ENCODE peak calls at places on chromosomes 13 and 19, in ten cellular contexts. W is bronchial epithelial cell, E is Panc1, Z is colonic mucosa, J is AG04450, V is uterus, L is fibroblast of lung, P is right cardiac atrium, D is osteoblast, S is cardiac muscle cell. A is an unnamed sample.

GRCh38 chr19:10766681-10767201 is 48.9 kb downstream of the DNM2 start:
- DNase-seq in W (no peak), E (no peak), Z (no peak), J (no peak), V (no peak), L (peak), P (peak), D (peak), S (peak), A (no peak)

GRCh38 chr19:58356236-58356970 is 3.1 kb upstream of the A1BG start:
- DNase-seq in W (no peak), E (no peak), Z (no peak), J (no peak), V (no peak), L (peak), P (no peak), D (peak), S (peak), A (no peak)

GRCh38 chr13:95044452-95045205 is 256.6 kb downstream of the ABCC4 start:
- DNase-seq in W (no peak), E (no peak), Z (no peak), J (no peak), V (no peak), L (no peak), P (no peak), D (no peak), S (no peak), A (no peak)

GRCh38 chr13:76597868-76598267 is 288.3 kb downstream of the KCTD12 start:
- DNase-seq in W (no peak), E (no peak), Z (no peak), J (no peak), V (no peak), L (no peak), P (no peak), D (no peak), S (no peak), A (no peak)

GRCh38 chr13:112127564-112127963 is 60.6 kb downstream of the SOX1 start:
- DNase-seq in W (no peak), E (no peak), Z (no peak), J (no peak), V (no peak), L (no peak), P (no peak), D (no peak), S (no peak), A (no peak)

GRCh38 chr13:48602296-48603040 is 51.3 kb upstream of the CYSLTR2 start:
- DNase-seq in W (no peak), E (no peak), Z (no peak), J (no peak), V (no peak), L (no peak), P (no peak), D (no peak), S (no peak), A (no peak)

GRCh38 chr19:46955813-46956371 is 63.7 kb upstream of the NPAS1 start:
- DNase-seq in W (no peak), E (no peak), Z (no peak), J (no peak), V (no peak), L (no peak), P (no peak), D (no peak), S (no peak), A (no peak)

GRCh38 chr13:51759240-51759639 is 44.7 kb downstream of the DHRS12 start:
- DNase-seq in W (peak), E (no peak), Z (no peak), J (peak), V (no peak), L (peak), P (no peak), D (peak), S (no peak), A (no peak)

GRCh38 chr19:52898101-52898500 is 666 bp upstream of the ZNF320 start:
- DNase-seq in W (no peak), E (no peak), Z (no peak), J (no peak), V (peak), L (no peak), P (peak), D (no peak), S (no peak), A (no peak)

GRCh38 chr13:99256709-99257108 is 1.5 kb downstream of the GPR18 start:
- DNase-seq in W (no peak), E (no peak), Z (no peak), J (no peak), V (no peak), L (peak), P (no peak), D (no peak), S (peak), A (no peak)

GRCh38 chr19:1773173-1773572 is 19.9 kb downstream of the ONECUT3 start:
- DNase-seq in W (peak), E (no peak), Z (no peak), J (no peak), V (no peak), L (no peak), P (no peak), D (no peak), S (no peak), A (peak)

GRCh38 chr19:18364826-18365528 is 21.0 kb upstream of the GDF15 start:
- DNase-seq in W (peak), E (peak), Z (peak), J (peak), V (peak), L (peak), P (peak), D (peak), S (peak), A (peak)

GRCh38 chr19:28560786-28561185 is 652.2 kb downstream of the UQCRFS1 start:
- DNase-seq in W (no peak), E (no peak), Z (no peak), J (no peak), V (no peak), L (no peak), P (no peak), D (no peak), S (no peak), A (no peak)

GRCh38 chr13:110503037-110503901 is 58.3 kb downstream of the RAB20 start:
- DNase-seq in W (no peak), E (no peak), Z (no peak), J (no peak), V (no peak), L (no peak), P (no peak), D (peak), S (no peak), A (no peak)

GRCh38 chr13:49681837-49682236 is 9.4 kb downstream of the EBPL start:
- DNase-seq in W (peak), E (no peak), Z (no peak), J (no peak), V (no peak), L (peak), P (no peak), D (no peak), S (peak), A (no peak)

GRCh38 chr19:49355890-49356289 is 6.3 kb downstream of the TEAD2 start:
- DNase-seq in W (no peak), E (no peak), Z (no peak), J (no peak), V (peak), L (no peak), P (peak), D (no peak), S (peak), A (no peak)

GRCh38 chr19:41351339-41352245 is 2.1 kb downstream of the TGFB1 start:
- DNase-seq in W (peak), E (no peak), Z (peak), J (no peak), V (peak), L (no peak), P (peak), D (peak), S (peak), A (no peak)

DNA sequence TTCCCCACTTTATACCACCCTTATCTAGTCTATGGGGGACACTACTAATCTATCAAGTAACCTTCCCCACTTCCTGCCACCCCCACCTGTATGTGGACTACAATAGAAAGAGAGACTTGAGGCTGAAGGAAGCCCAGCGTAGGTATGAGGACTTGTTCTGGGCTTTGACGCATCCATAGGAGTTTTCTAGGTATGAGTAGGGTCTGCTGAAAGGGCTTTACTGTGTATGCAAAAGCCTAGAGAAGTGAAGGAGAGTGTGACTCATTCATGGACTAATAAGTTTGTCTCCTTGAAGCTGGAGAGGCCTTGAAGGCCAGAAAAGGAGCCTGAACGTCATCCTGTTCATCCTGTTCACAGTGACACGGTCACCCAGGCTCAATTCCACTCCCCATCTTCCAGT is 21.8 kb downstream of the TINCR start:
- DNase-seq in W (no peak), E (no peak), Z (no peak), J (no peak), V (no peak), L (no peak), P (no peak), D (no peak), S (no peak), A (no peak)
- H3K4me3 ChIP-seq in W (no peak), E (no peak), Z (no peak), J (no peak), V (no peak), L (no peak), P (no peak), D (no peak), S (no peak), A (no peak)

DNA sequence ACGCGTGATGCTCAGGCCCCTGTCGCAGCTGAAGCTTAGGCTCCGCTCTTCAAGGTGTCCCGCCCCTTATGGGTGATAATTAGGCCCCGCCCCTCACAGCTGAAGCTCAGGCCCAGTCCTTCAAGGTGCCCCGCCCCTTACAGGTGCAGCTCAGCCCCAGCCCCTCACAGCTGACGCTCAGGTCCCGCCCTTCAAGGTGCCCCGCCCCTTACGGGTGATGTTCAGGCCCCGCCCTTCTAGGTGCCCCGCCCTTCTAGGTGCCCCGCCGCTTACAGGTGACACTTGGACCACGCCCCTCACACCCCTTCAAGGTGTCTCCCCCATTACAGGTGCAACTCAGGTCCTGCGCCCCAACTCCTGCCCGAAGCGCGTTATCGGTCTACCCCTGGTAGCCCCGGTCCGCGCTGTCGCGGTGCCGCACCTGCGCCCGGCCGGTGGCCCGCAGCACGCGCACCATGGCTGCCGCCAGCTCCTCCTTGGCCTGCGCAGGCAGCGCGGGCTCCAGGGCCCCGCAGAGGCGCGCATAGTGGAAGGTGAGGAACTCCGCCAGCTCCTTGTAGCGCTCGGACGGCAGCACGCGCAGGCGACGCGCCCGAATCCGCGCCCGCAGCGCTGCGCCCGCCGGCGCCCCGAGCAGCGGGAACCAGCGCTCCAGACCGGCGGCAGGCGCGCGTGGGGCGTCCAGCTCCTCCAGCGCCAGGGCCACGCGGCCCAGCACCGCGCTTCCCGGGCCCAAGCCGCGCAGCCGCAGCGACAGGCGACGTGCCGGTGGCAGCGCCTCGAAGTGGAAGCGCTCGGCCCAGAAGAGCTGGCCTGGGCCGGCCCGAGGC is 7.3 kb downstream of the RASAL3 start:
- DNase-seq in W (peak), E (no peak), Z (peak), J (no peak), V (no peak), L (no peak), P (no peak), D (peak), S (no peak), A (no peak)
- H3K4me3 ChIP-seq in W (peak), E (no peak), Z (no peak), J (no peak), V (no peak), L (no peak), P (peak), D (no peak), S (peak), A (no peak)

GRCh38 chr19:4015705-4016402 is 8.3 kb downstream of the PIAS4 start:
- DNase-seq in W (no peak), E (no peak), Z (no peak), J (no peak), V (peak), L (no peak), P (no peak), D (peak), S (no peak), A (no peak)
- H3K4me3 ChIP-seq in W (no peak), E (no peak), Z (no peak), J (no peak), V (no peak), L (no peak), P (no peak), D (no peak), S (no peak), A (no peak)

DNA sequence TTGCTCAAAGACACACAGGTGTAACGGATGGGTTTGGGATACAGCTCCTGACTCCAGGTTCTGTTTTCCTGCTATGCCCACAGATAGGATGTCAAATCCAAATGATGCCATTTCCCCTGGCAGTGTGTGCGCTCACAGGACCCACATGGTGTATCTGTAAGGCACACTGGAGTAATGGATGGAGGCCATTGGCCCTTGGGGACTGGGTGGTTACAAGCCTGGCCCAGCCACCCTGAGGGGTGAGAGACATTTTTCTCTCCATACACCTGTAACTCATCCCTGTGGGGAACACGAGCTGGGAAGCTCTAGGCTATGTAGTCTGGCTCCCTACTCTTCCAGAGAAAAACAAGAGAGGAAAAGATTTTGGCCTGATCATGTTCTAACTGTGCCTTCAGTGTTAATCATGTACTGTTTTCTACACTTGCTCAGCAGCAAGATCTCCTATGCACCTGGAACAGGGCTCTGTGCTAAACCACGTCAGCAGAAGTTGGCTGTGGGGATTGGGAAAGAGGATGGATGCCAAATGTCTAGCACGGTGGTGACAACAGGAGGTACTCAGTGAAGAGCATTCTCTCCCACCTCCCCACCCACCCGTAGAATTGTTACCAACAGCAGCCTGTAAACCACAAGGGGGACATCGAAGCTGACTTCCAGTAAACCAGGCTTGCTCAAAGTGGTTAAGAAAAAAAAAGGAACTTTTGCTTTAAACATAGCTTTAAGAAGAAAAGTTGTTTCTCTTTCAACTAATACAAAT is 237.0 kb downstream of the LACC1 start:
- DNase-seq in W (no peak), E (no peak), Z (no peak), J (no peak), V (no peak), L (peak), P (peak), D (no peak), S (peak), A (peak)
- H3K4me3 ChIP-seq in W (no peak), E (no peak), Z (no peak), J (no peak), V (no peak), L (no peak), P (no peak), D (no peak), S (no peak), A (no peak)

DNA sequence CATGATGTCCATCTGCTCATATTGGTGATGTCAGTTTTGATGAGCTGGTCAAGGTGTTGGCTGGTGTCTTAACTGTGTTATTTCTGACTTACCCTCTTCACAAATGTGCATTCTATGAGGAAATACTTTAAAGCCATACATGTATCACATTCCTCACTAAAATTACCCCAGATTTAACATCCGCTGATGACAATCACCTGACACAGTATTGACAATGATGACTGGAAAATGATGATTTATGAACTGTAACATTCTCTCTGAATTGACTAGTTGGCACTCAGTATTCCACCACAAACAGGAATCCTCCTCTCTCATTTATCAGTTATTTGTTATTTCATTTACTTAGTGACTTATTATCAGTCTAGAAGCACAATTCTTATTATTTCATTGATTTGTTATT is 117.3 kb downstream of the ITGBL1 start:
- DNase-seq in W (no peak), E (no peak), Z (no peak), J (no peak), V (no peak), L (no peak), P (no peak), D (no peak), S (no peak), A (no peak)
- H3K4me3 ChIP-seq in W (no peak), E (no peak), Z (no peak), J (no peak), V (no peak), L (no peak), P (no peak), D (no peak), S (no peak), A (no peak)

A was measured in skeletal muscle cell.